ENCODE peak calls at places on chromosomes 11 and 22, in five cellular contexts. S is BE2C, L is hepatocyte, P is type B pancreatic cell, C is AG04450. N is an unnamed sample.
A peak's percentile ranks its signal among the peaks of the same experiment; 100 is the strongest.

GRCh38 chr11:134536219-134536618 is 124.2 kb upstream of the B3GAT1 start:
- DNase-seq in S (no peak), L (no peak), P (peak; percentile 44), C (no peak), N (no peak)

GRCh38 chr11:8779107-8779506 is 96.5 kb downstream of the RPL27A start:
- DNase-seq in S (no peak), L (no peak), P (no peak), C (no peak), N (no peak)

GRCh38 chr11:47330002-47330911 is 22.2 kb downstream of the MYBPC3 start:
- DNase-seq in S (no peak), L (no peak), P (no peak), C (no peak), N (no peak)

GRCh38 chr22:17637490-17638181 is 921 bp upstream of the BCL2L13 start:
- DNase-seq in S (no peak), L (peak; percentile 4), P (no peak), C (no peak), N (no peak)

GRCh38 chr11:58574851-58575250 is 805 bp downstream of the LPXN start:
- DNase-seq in S (no peak), L (no peak), P (no peak), C (no peak), N (no peak)

GRCh38 chr11:120400564-120401364 is 64.6 kb downstream of the ARHGEF12 start:
- DNase-seq in S (no peak), L (peak; percentile 76), P (no peak), C (peak; percentile 94), N (peak; percentile 33)

GRCh38 chr11:134584706-134585445 is 172.8 kb upstream of the B3GAT1 start:
- DNase-seq in S (no peak), L (no peak), P (no peak), C (no peak), N (no peak)

GRCh38 chr22:46432164-46433068 is 96.9 kb downstream of the TRMU start:
- DNase-seq in S (no peak), L (no peak), P (no peak), C (no peak), N (no peak)

GRCh38 chr11:64916040-64916847 is 765 bp downstream of the ATG2A start:
- DNase-seq in S (no peak), L (peak; percentile 54), P (no peak), C (no peak), N (peak; percentile 33)

GRCh38 chr11:86162257-86162656 is 82.3 kb upstream of the EED start:
- DNase-seq in S (peak; percentile 55), L (peak; percentile 67), P (no peak), C (peak; percentile 58), N (no peak)

GRCh38 chr22:38080847-38081635 is 2.9 kb downstream of the SLC16A8 start:
- DNase-seq in S (peak; percentile 64), L (peak; percentile 72), P (peak; percentile 69), C (no peak), N (no peak)

GRCh38 chr11:76783901-76784813 is 1.0 kb downstream of the TSKU start:
- DNase-seq in S (peak; percentile 90), L (peak; percentile 91), P (peak; percentile 87), C (no peak), N (peak; percentile 52)
- TF ChIP-seq CTCF in S (no peak), L (no peak), P (no peak), C (no peak), N (no peak)

GRCh38 chr11:44298862-44299261 is 11.1 kb downstream of the ALX4 start:
- DNase-seq in S (no peak), L (no peak), P (no peak), C (no peak), N (no peak)
- TF ChIP-seq CTCF in S (no peak), L (no peak), P (no peak), C (no peak), N (no peak)

GRCh38 chr11:123707606-123708205 is 33.8 kb downstream of the ZNF202 start:
- DNase-seq in S (peak; percentile 81), L (peak; percentile 81), P (no peak), C (peak; percentile 39), N (peak; percentile 53)
- TF ChIP-seq CTCF in S (peak; percentile 96), L (peak; percentile 92), P (peak; percentile 89), C (peak; percentile 82), N (peak; percentile 20)

DNA sequence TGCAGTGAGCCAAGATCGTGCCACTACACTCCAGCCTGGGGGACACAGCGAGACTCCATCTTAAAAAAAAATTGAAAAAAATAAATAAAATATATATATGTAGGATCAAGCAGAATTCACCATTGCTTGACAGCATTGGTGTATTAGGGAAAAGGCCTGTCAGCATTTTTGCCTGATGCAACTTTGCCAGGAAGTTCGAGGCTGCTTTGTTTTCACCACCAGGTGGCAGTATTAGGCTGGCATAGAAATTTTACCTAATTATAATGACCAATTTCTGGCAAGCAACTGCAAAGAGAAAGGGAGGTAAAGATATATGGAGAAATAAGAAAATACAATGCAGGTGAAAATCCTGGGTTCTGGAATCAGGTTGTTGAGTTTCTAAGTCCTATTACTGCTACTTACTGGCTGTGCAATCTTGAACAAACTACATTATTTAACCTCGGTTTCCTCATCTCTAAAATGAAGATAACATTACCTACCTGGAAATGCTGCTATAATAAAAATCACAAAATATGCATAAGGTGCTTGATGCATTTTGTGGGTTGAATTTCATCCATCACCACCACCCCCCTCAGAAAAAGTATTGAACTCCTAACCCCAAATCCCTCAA is 24.7 kb downstream of the LAYN start:
- DNase-seq in S (peak; percentile 69), L (peak; percentile 83), P (no peak), C (no peak), N (peak; percentile 67)
- TF ChIP-seq CTCF in S (peak; percentile 92), L (peak; percentile 95), P (peak; percentile 96), C (peak; percentile 88), N (peak; percentile 52)

DNA sequence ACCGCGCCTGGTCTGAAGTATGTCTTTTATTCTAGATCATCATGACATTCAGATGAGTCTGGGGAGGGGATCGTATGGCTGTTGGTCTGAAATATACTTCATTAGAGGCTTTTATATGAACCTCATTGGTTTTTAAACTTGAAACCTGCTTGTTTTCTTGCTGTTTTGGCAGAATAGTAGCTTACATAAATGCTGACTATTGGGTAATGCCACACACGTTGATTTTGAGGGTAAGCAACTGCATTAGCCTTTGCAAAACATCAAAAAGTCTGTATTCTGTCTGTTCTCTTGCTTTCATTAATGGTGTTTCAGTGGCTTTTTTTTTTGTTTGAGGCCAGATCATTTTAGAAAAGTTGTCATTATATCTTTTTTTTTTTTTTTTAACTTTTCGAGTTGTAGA is 14.2 kb downstream of the PPME1 start:
- DNase-seq in S (no peak), L (no peak), P (no peak), C (no peak), N (no peak)
- TF ChIP-seq CTCF in S (no peak), L (no peak), P (no peak), C (no peak), N (no peak)